ENCODE peak calls at places on chromosomes 16 and 17, in nine cellular contexts. One of them, this sample, is unnamed.

GRCh38 chr17:78407387-78407990 is 29.0 kb downstream of the PGS1 start:
- DNase-seq in breast epithelium: no peak
- DNase-seq in chondrocyte: no peak
- DNase-seq in H4: no peak
- DNase-seq in SW480: no peak
- DNase-seq in activated CD8-positive, alpha-beta T cell treated with anti-CD3 and anti-CD28 coated beads, Interleukin-2, amount 10 ng/mL, durations not matched to agents 7 days and 5 days: no peak
- DNase-seq in cardiac muscle cell: no peak
- DNase-seq in ureter: no peak
- DNase-seq in AG04450: no peak
- DNase-seq in this sample: peak

GRCh38 chr17:73248532-73248931 is 13.1 kb downstream of the CPSF4L start:
- DNase-seq in AG04450: no peak
- DNase-seq in chondrocyte: no peak
- DNase-seq in ureter: no peak
- DNase-seq in breast epithelium: no peak
- DNase-seq in cardiac muscle cell: no peak
- DNase-seq in activated CD8-positive, alpha-beta T cell treated with anti-CD3 and anti-CD28 coated beads, Interleukin-2, amount 10 ng/mL, durations not matched to agents 7 days and 5 days: no peak
- DNase-seq in SW480: no peak
- DNase-seq in H4: no peak
- DNase-seq in this sample: no peak

GRCh38 chr17:31802502-31802901 is 56.5 kb downstream of the COPRS start:
- DNase-seq in activated CD8-positive, alpha-beta T cell treated with anti-CD3 and anti-CD28 coated beads, Interleukin-2, amount 10 ng/mL, durations not matched to agents 7 days and 5 days: no peak
- DNase-seq in AG04450: no peak
- DNase-seq in chondrocyte: no peak
- DNase-seq in SW480: no peak
- DNase-seq in ureter: no peak
- DNase-seq in breast epithelium: no peak
- DNase-seq in cardiac muscle cell: no peak
- DNase-seq in H4: no peak
- DNase-seq in this sample: peak

GRCh38 chr16:19304670-19305240 is 19.2 kb downstream of the CLEC19A start:
- DNase-seq in AG04450: no peak
- DNase-seq in breast epithelium: no peak
- DNase-seq in cardiac muscle cell: no peak
- DNase-seq in ureter: no peak
- DNase-seq in H4: peak
- DNase-seq in chondrocyte: no peak
- DNase-seq in SW480: peak
- DNase-seq in activated CD8-positive, alpha-beta T cell treated with anti-CD3 and anti-CD28 coated beads, Interleukin-2, amount 10 ng/mL, durations not matched to agents 7 days and 5 days: no peak
- DNase-seq in this sample: peak

GRCh38 chr16:49181812-49182211 is 99.8 kb downstream of the CBLN1 start:
- DNase-seq in H4: no peak
- DNase-seq in cardiac muscle cell: no peak
- DNase-seq in chondrocyte: no peak
- DNase-seq in activated CD8-positive, alpha-beta T cell treated with anti-CD3 and anti-CD28 coated beads, Interleukin-2, amount 10 ng/mL, durations not matched to agents 7 days and 5 days: no peak
- DNase-seq in ureter: no peak
- DNase-seq in AG04450: no peak
- DNase-seq in breast epithelium: no peak
- DNase-seq in SW480: no peak
- DNase-seq in this sample: no peak

GRCh38 chr16:30924797-30925645 is 1.6 kb downstream of the FBXL19 start:
- DNase-seq in breast epithelium: no peak
- DNase-seq in activated CD8-positive, alpha-beta T cell treated with anti-CD3 and anti-CD28 coated beads, Interleukin-2, amount 10 ng/mL, durations not matched to agents 7 days and 5 days: no peak
- DNase-seq in ureter: no peak
- DNase-seq in H4: no peak
- DNase-seq in AG04450: no peak
- DNase-seq in SW480: no peak
- DNase-seq in cardiac muscle cell: no peak
- DNase-seq in chondrocyte: no peak
- DNase-seq in this sample: no peak

GRCh38 chr16:3909791-3910583 is 29.5 kb upstream of the CREBBP start:
- DNase-seq in breast epithelium: no peak
- DNase-seq in SW480: no peak
- DNase-seq in H4: no peak
- DNase-seq in cardiac muscle cell: no peak
- DNase-seq in chondrocyte: peak
- DNase-seq in ureter: no peak
- DNase-seq in activated CD8-positive, alpha-beta T cell treated with anti-CD3 and anti-CD28 coated beads, Interleukin-2, amount 10 ng/mL, durations not matched to agents 7 days and 5 days: no peak
- DNase-seq in AG04450: no peak
- DNase-seq in this sample: no peak

GRCh38 chr16:72979974-72980373 is 68.0 kb downstream of the ZFHX3 start:
- DNase-seq in ureter: no peak
- DNase-seq in cardiac muscle cell: peak
- DNase-seq in chondrocyte: no peak
- DNase-seq in SW480: no peak
- DNase-seq in AG04450: no peak
- DNase-seq in activated CD8-positive, alpha-beta T cell treated with anti-CD3 and anti-CD28 coated beads, Interleukin-2, amount 10 ng/mL, durations not matched to agents 7 days and 5 days: no peak
- DNase-seq in breast epithelium: no peak
- DNase-seq in H4: no peak
- DNase-seq in this sample: no peak

GRCh38 chr16:1019234-1019933 is 37.8 kb downstream of the SOX8 start:
- DNase-seq in cardiac muscle cell: peak
- DNase-seq in activated CD8-positive, alpha-beta T cell treated with anti-CD3 and anti-CD28 coated beads, Interleukin-2, amount 10 ng/mL, durations not matched to agents 7 days and 5 days: no peak
- DNase-seq in SW480: peak
- DNase-seq in breast epithelium: no peak
- DNase-seq in H4: peak
- DNase-seq in ureter: no peak
- DNase-seq in AG04450: no peak
- DNase-seq in chondrocyte: no peak
- DNase-seq in this sample: no peak

GRCh38 chr16:66959645-66960177 is 1.4 kb upstream of the CES3 start:
- DNase-seq in SW480: no peak
- DNase-seq in chondrocyte: no peak
- DNase-seq in activated CD8-positive, alpha-beta T cell treated with anti-CD3 and anti-CD28 coated beads, Interleukin-2, amount 10 ng/mL, durations not matched to agents 7 days and 5 days: no peak
- DNase-seq in ureter: no peak
- DNase-seq in H4: no peak
- DNase-seq in AG04450: no peak
- DNase-seq in cardiac muscle cell: no peak
- DNase-seq in breast epithelium: no peak
- DNase-seq in this sample: peak

GRCh38 chr16:22194707-22195444 is 11.2 kb upstream of the EEF2K start:
- DNase-seq in H4: no peak
- DNase-seq in ureter: no peak
- DNase-seq in breast epithelium: no peak
- DNase-seq in AG04450: no peak
- DNase-seq in activated CD8-positive, alpha-beta T cell treated with anti-CD3 and anti-CD28 coated beads, Interleukin-2, amount 10 ng/mL, durations not matched to agents 7 days and 5 days: no peak
- DNase-seq in cardiac muscle cell: no peak
- DNase-seq in SW480: no peak
- DNase-seq in chondrocyte: no peak
- DNase-seq in this sample: no peak

GRCh38 chr16:48959204-48959603 is 322.4 kb downstream of the CBLN1 start:
- DNase-seq in chondrocyte: no peak
- DNase-seq in AG04450: no peak
- DNase-seq in cardiac muscle cell: no peak
- DNase-seq in ureter: no peak
- DNase-seq in H4: no peak
- DNase-seq in activated CD8-positive, alpha-beta T cell treated with anti-CD3 and anti-CD28 coated beads, Interleukin-2, amount 10 ng/mL, durations not matched to agents 7 days and 5 days: no peak
- DNase-seq in breast epithelium: no peak
- DNase-seq in SW480: peak
- DNase-seq in this sample: no peak

GRCh38 chr17:5133311-5133710 is 17.5 kb downstream of the USP6 start:
- DNase-seq in SW480: no peak
- DNase-seq in AG04450: no peak
- DNase-seq in ureter: no peak
- DNase-seq in chondrocyte: no peak
- DNase-seq in activated CD8-positive, alpha-beta T cell treated with anti-CD3 and anti-CD28 coated beads, Interleukin-2, amount 10 ng/mL, durations not matched to agents 7 days and 5 days: no peak
- DNase-seq in H4: no peak
- DNase-seq in cardiac muscle cell: no peak
- DNase-seq in breast epithelium: no peak
- DNase-seq in this sample: no peak

GRCh38 chr16:8850279-8850885 is 18.4 kb downstream of the CARHSP1 start:
- DNase-seq in breast epithelium: no peak
- DNase-seq in cardiac muscle cell: peak
- DNase-seq in chondrocyte: peak
- DNase-seq in activated CD8-positive, alpha-beta T cell treated with anti-CD3 and anti-CD28 coated beads, Interleukin-2, amount 10 ng/mL, durations not matched to agents 7 days and 5 days: no peak
- DNase-seq in H4: peak
- DNase-seq in SW480: no peak
- DNase-seq in ureter: no peak
- DNase-seq in AG04450: no peak
- DNase-seq in this sample: peak

GRCh38 chr16:49546735-49547134 is 173.1 kb downstream of the C16orf78 start:
- DNase-seq in cardiac muscle cell: no peak
- DNase-seq in H4: no peak
- DNase-seq in chondrocyte: no peak
- DNase-seq in SW480: no peak
- DNase-seq in activated CD8-positive, alpha-beta T cell treated with anti-CD3 and anti-CD28 coated beads, Interleukin-2, amount 10 ng/mL, durations not matched to agents 7 days and 5 days: no peak
- DNase-seq in ureter: no peak
- DNase-seq in AG04450: no peak
- DNase-seq in breast epithelium: no peak
- DNase-seq in this sample: no peak

GRCh38 chr17:39812466-39812865 is 51.6 kb downstream of the IKZF3 start:
- DNase-seq in SW480: no peak
- DNase-seq in ureter: no peak
- DNase-seq in chondrocyte: no peak
- DNase-seq in H4: no peak
- DNase-seq in cardiac muscle cell: no peak
- DNase-seq in breast epithelium: no peak
- DNase-seq in activated CD8-positive, alpha-beta T cell treated with anti-CD3 and anti-CD28 coated beads, Interleukin-2, amount 10 ng/mL, durations not matched to agents 7 days and 5 days: no peak
- DNase-seq in AG04450: no peak
- DNase-seq in this sample: no peak

GRCh38 chr16:81315271-81316175 is 761 bp downstream of the GAN start:
- DNase-seq in breast epithelium: peak
- DNase-seq in activated CD8-positive, alpha-beta T cell treated with anti-CD3 and anti-CD28 coated beads, Interleukin-2, amount 10 ng/mL, durations not matched to agents 7 days and 5 days: peak
- DNase-seq in H4: no peak
- DNase-seq in chondrocyte: peak
- DNase-seq in SW480: peak
- DNase-seq in cardiac muscle cell: peak
- DNase-seq in ureter: peak
- DNase-seq in AG04450: no peak
- DNase-seq in this sample: peak

GRCh38 chr17:49779730-49780220 is 8.7 kb upstream of the KAT7 start:
- DNase-seq in activated CD8-positive, alpha-beta T cell treated with anti-CD3 and anti-CD28 coated beads, Interleukin-2, amount 10 ng/mL, durations not matched to agents 7 days and 5 days: peak
- DNase-seq in H4: peak
- DNase-seq in ureter: no peak
- DNase-seq in AG04450: peak
- DNase-seq in SW480: peak
- DNase-seq in breast epithelium: no peak
- DNase-seq in cardiac muscle cell: peak
- DNase-seq in chondrocyte: no peak
- DNase-seq in this sample: peak

GRCh38 chr16:64880994-64881393 is 240.9 kb downstream of the CDH11 start:
- DNase-seq in ureter: no peak
- DNase-seq in activated CD8-positive, alpha-beta T cell treated with anti-CD3 and anti-CD28 coated beads, Interleukin-2, amount 10 ng/mL, durations not matched to agents 7 days and 5 days: no peak
- DNase-seq in H4: no peak
- DNase-seq in SW480: no peak
- DNase-seq in AG04450: no peak
- DNase-seq in breast epithelium: no peak
- DNase-seq in cardiac muscle cell: peak
- DNase-seq in chondrocyte: no peak
- DNase-seq in this sample: no peak

GRCh38 chr17:79830763-79831366 is 8.4 kb downstream of the CBX4 start:
- DNase-seq in breast epithelium: no peak
- DNase-seq in activated CD8-positive, alpha-beta T cell treated with anti-CD3 and anti-CD28 coated beads, Interleukin-2, amount 10 ng/mL, durations not matched to agents 7 days and 5 days: peak
- DNase-seq in cardiac muscle cell: no peak
- DNase-seq in AG04450: no peak
- DNase-seq in SW480: peak
- DNase-seq in chondrocyte: no peak
- DNase-seq in ureter: no peak
- DNase-seq in H4: no peak
- DNase-seq in this sample: no peak

GRCh38 chr17:27294689-27295630 is 1.0 kb downstream of the WSB1 start:
- DNase-seq in activated CD8-positive, alpha-beta T cell treated with anti-CD3 and anti-CD28 coated beads, Interleukin-2, amount 10 ng/mL, durations not matched to agents 7 days and 5 days: peak
- DNase-seq in cardiac muscle cell: peak
- DNase-seq in ureter: peak
- DNase-seq in chondrocyte: no peak
- DNase-seq in breast epithelium: peak
- DNase-seq in SW480: peak
- DNase-seq in H4: peak
- DNase-seq in AG04450: no peak
- DNase-seq in this sample: peak

GRCh38 chr17:82687375-82687861 is 11.1 kb downstream of the RAB40B start:
- DNase-seq in H4: no peak
- DNase-seq in activated CD8-positive, alpha-beta T cell treated with anti-CD3 and anti-CD28 coated beads, Interleukin-2, amount 10 ng/mL, durations not matched to agents 7 days and 5 days: no peak
- DNase-seq in SW480: peak
- DNase-seq in AG04450: no peak
- DNase-seq in ureter: no peak
- DNase-seq in cardiac muscle cell: no peak
- DNase-seq in chondrocyte: peak
- DNase-seq in breast epithelium: peak
- DNase-seq in this sample: no peak

GRCh38 chr16:81996664-81997529 is 14.4 kb downstream of the SDR42E1 start:
- DNase-seq in AG04450: no peak
- DNase-seq in H4: peak
- DNase-seq in cardiac muscle cell: peak
- DNase-seq in chondrocyte: no peak
- DNase-seq in SW480: peak
- DNase-seq in breast epithelium: no peak
- DNase-seq in activated CD8-positive, alpha-beta T cell treated with anti-CD3 and anti-CD28 coated beads, Interleukin-2, amount 10 ng/mL, durations not matched to agents 7 days and 5 days: no peak
- DNase-seq in ureter: no peak
- DNase-seq in this sample: peak

GRCh38 chr17:81601525-81602120 is 35.3 kb downstream of the NPLOC4 start:
- DNase-seq in H4: peak
- DNase-seq in chondrocyte: no peak
- DNase-seq in activated CD8-positive, alpha-beta T cell treated with anti-CD3 and anti-CD28 coated beads, Interleukin-2, amount 10 ng/mL, durations not matched to agents 7 days and 5 days: peak
- DNase-seq in breast epithelium: no peak
- DNase-seq in AG04450: peak
- DNase-seq in SW480: peak
- DNase-seq in ureter: peak
- DNase-seq in cardiac muscle cell: peak
- DNase-seq in this sample: peak

This sample was measured in MV-4-11.